ENCODE peak calls at places on chromosome 5, in four cellular contexts. T is HepG2, M is K562, P is GM12878. N is an unnamed sample.

GRCh38 chr5:140594169-140594568 is 29.5 kb downstream of the SLC35A4 start:
- DNase-seq in T (no peak), M (no peak), P (no peak), N (no peak)

GRCh38 chr5:171579162-171579561 is 159.7 kb downstream of the FGF18 start:
- DNase-seq in T (no peak), M (no peak), P (no peak), N (no peak)

GRCh38 chr5:27241564-27242257 is 203.3 kb upstream of the CDH9 start:
- DNase-seq in T (no peak), M (no peak), P (no peak), N (peak; percentile 59)

GRCh38 chr5:392431-392988 is 50.5 kb upstream of the EXOC3 start:
- DNase-seq in T (no peak), M (no peak), P (peak; percentile 95), N (peak; percentile 63)

GRCh38 chr5:14155075-14155474 is 11.9 kb downstream of the TRIO start:
- DNase-seq in T (no peak), M (no peak), P (no peak), N (no peak)

GRCh38 chr5:92518318-92518913 is 1062.6 kb downstream of the NR2F1-AS1 start:
- DNase-seq in T (peak; percentile 12), M (peak; percentile 3), P (peak; percentile 26), N (peak; percentile 13)

GRCh38 chr5:60274704-60275103 is 381.2 kb upstream of the PDE4D start:
- DNase-seq in T (no peak), M (no peak), P (no peak), N (no peak)

GRCh38 chr5:112276996-112277395 is 142.1 kb downstream of the EPB41L4A start:
- DNase-seq in T (no peak), M (no peak), P (no peak), N (peak; percentile 3)

GRCh38 chr5:141647851-141648250 is 3.4 kb downstream of the FCHSD1 start:
- DNase-seq in T (no peak), M (no peak), P (no peak), N (no peak)

GRCh38 chr5:30764704-30765103 is 428.8 kb upstream of the CDH6 start:
- DNase-seq in T (no peak), M (no peak), P (no peak), N (no peak)

GRCh38 chr5:411728-412127 is 31.2 kb upstream of the EXOC3 start:
- DNase-seq in T (no peak), M (no peak), P (no peak), N (no peak)

GRCh38 chr5:90264930-90265857 is 144.4 kb downstream of the CETN3 start:
- DNase-seq in T (peak; percentile 35), M (peak; percentile 51), P (peak; percentile 41), N (peak; percentile 63)

GRCh38 chr5:99639905-99640304 is 711.1 kb upstream of the CHD1 start:
- DNase-seq in T (peak; percentile 31), M (no peak), P (no peak), N (no peak)

GRCh38 chr5:71816307-71816706 is 97.2 kb downstream of the CARTPT start:
- DNase-seq in T (no peak), M (no peak), P (no peak), N (no peak)

GRCh38 chr5:72464071-72464470 is 43.1 kb downstream of the ZNF366 start:
- DNase-seq in T (no peak), M (no peak), P (no peak), N (no peak)

DNA sequence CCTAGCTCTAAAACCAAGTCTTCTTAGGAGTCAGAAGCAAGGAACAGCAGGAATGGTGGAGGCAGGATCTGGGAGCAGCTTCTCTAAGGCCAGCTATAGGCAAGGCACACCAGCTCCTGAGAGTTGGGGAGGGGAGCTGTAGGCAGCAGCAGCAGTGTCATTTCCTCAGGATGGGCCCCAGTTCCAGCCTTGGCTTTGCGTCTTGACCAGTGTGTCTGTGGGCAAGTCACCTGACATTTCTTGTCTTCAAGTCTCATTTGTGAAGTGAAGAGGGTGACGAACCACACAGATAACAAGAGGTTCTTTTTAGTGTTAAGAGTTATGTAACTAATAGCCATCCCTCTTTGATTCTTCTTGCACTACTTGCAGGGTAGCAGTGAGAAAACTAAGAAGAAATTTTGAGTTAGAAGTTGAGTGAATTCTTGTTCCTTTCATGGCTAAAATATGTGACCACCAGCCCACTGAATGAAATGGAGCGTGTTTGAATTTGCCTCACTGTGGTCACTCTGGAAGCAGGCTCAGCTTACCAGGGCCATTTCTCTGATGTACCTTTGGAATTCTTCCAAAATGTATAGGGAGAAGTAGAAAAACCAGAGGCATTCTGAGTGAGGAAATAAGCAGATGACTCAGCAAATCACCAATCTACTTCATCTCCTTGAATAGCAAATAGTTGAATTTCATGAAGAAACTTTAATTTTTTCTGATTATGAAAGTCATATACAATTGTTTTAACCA is 42.4 kb downstream of the RHOBTB3 start:
- DNase-seq in T (peak; percentile 10), M (peak; percentile 40), P (no peak), N (peak; percentile 20)
- TF ChIP-seq REST in T (no peak), M (no peak), P (no peak), N (no peak)

GRCh38 chr5:150428978-150429377 is 16.3 kb upstream of the CD74 start:
- DNase-seq in T (no peak), M (no peak), P (no peak), N (no peak)

GRCh38 chr5:150431048-150431447 is 18.3 kb upstream of the CD74 start:
- DNase-seq in T (no peak), M (no peak), P (no peak), N (no peak)

GRCh38 chr5:150431574-150431973 is 18.0 kb downstream of the RPS14 start:
- DNase-seq in T (no peak), M (no peak), P (no peak), N (no peak)

GRCh38 chr5:150429410-150429873 is 16.7 kb upstream of the CD74 start:
- DNase-seq in T (no peak), M (no peak), P (no peak), N (no peak)

GRCh38 chr5:150428106-150428876 is 15.6 kb upstream of the CD74 start:
- DNase-seq in T (peak; percentile 83), M (no peak), P (no peak), N (no peak)
- TF ChIP-seq MYC in T (peak; percentile 64), M (peak; percentile 37), P (no peak), N (no peak)

DNA sequence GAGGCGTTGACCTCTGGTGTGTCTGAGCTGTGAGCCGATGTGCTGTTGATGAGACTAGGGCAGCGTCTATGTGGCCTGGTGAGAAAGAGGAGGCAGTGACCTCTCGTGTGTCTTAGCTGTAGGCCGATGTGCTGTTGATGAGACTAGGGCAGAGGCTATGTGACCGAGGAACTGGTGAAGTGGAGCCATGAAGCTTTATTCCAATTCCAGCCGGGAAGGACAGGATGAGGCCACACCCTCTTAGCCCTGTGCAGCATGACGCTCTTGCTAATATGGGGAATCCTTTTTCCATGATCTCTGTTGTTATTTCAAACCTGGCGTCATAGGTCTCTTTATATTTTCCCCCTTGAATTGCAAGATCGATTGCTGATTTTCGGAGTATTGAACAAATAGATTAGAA is 172.4 kb downstream of the GOLPH3 start:
- DNase-seq in T (no peak), M (no peak), P (no peak), N (no peak)
- TF ChIP-seq REST in T (no peak), M (no peak), P (no peak), N (no peak)

GRCh38 chr5:150710165-150710564 is 9.3 kb upstream of the RBM22 start:
- DNase-seq in T (no peak), M (peak; percentile 22), P (no peak), N (peak; percentile 13)
- TF ChIP-seq MYC in T (no peak), M (no peak), P (no peak), N (no peak)

GRCh38 chr5:65072836-65073620 is 304.3 kb downstream of the CWC27 start:
- DNase-seq in T (no peak), M (no peak), P (no peak), N (no peak)
- TF ChIP-seq REST in T (no peak), M (no peak), P (no peak), N (no peak)

GRCh38 chr5:75716715-75717081 is 539 bp downstream of the POC5 start:
- DNase-seq in T (no peak), M (no peak), P (no peak), N (no peak)
- TF ChIP-seq MYC in T (no peak), M (no peak), P (no peak), N (no peak)

GRCh38 chr5:115798252-115798651 is 18.2 kb downstream of the CDO1 start:
- DNase-seq in T (no peak), M (no peak), P (no peak), N (no peak)
- TF ChIP-seq REST in T (no peak), M (no peak), P (no peak), N (no peak)

DNA sequence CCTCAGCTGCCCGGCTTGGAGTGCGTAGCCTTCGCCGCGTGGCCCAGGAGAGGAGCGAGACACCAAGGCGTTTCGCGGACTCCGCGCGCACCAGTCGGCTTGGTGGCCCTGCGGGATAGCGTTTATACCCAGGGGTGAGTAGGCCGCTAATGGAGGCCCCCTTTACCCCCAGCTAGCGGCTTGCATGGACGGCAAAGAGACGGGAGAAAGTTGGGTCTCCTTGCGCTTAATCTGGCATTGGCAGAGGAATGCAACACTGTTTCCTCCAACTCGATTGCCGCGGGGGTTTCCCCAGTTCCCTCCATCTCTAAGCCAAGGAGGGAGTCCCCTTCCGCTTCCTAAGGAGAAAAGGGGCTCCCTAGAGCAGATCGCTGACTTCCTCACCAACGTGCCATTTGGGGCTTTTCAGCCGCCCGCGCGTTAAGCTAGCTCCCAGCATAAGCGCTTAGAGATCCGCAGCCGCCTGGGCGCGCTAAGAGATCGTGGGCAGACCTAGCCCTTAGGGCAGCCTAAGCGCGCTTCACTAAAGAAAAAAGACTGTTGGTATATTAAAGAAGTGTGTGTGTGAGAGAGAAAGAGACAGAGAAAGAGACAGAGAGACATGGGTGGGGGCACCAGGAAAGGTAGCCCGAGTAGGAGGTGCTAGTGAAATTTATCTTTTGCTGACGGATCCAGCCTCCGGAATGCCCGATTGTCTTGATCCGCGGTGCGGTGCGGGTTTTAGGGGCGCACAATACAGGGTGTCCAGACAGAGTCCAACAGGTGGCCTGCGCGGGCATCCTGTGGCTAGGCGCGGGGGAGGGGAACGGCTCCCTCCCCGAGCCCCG is 597.9 kb upstream of the SGCD start:
- DNase-seq in T (no peak), M (no peak), P (no peak), N (no peak)
- TF ChIP-seq MYC in T (no peak), M (no peak), P (no peak), N (no peak)

N was measured in A549.